ENCODE peak calls at places on chromosomes 6 and 20, in nine cellular contexts. One of them, this sample, is unnamed.
A peak's percentile ranks its signal among the peaks of the same experiment; 100 is the strongest.

GRCh38 chr6:106963544-106963943 is 11.0 kb downstream of the CD24 start:
- DNase-seq in posterior cingulate gyrus: no peak
- DNase-seq in GM12892: no peak
- DNase-seq in CD4-positive, alpha-beta T cell: no peak
- DNase-seq in fibroblast of gingiva: no peak
- DNase-seq in fibroblast of the conjunctiva: no peak
- DNase-seq in Right ventricle myocardium superior: no peak
- DNase-seq in endothelial cell of umbilical vein: no peak
- DNase-seq in HTR-8/SVneo: no peak
- DNase-seq in this sample: no peak

GRCh38 chr20:5870462-5871021 is 79.8 kb downstream of the TRMT6 start:
- DNase-seq in posterior cingulate gyrus: no peak
- DNase-seq in GM12892: no peak
- DNase-seq in CD4-positive, alpha-beta T cell: no peak
- DNase-seq in fibroblast of gingiva: no peak
- DNase-seq in fibroblast of the conjunctiva: no peak
- DNase-seq in Right ventricle myocardium superior: no peak
- DNase-seq in endothelial cell of umbilical vein: no peak
- DNase-seq in HTR-8/SVneo: no peak
- DNase-seq in this sample: no peak

GRCh38 chr6:1631251-1631650 is 21.5 kb downstream of the FOXC1 start:
- DNase-seq in posterior cingulate gyrus: no peak
- DNase-seq in GM12892: no peak
- DNase-seq in CD4-positive, alpha-beta T cell: no peak
- DNase-seq in fibroblast of gingiva: no peak
- DNase-seq in fibroblast of the conjunctiva: no peak
- DNase-seq in Right ventricle myocardium superior: no peak
- DNase-seq in endothelial cell of umbilical vein: no peak
- DNase-seq in HTR-8/SVneo: no peak
- DNase-seq in this sample: peak; percentile 44

GRCh38 chr6:98842489-98843180 is 8.3 kb downstream of the POU3F2 start:
- DNase-seq in posterior cingulate gyrus: peak; percentile 50
- DNase-seq in GM12892: no peak
- DNase-seq in CD4-positive, alpha-beta T cell: no peak
- DNase-seq in fibroblast of gingiva: no peak
- DNase-seq in fibroblast of the conjunctiva: no peak
- DNase-seq in Right ventricle myocardium superior: no peak
- DNase-seq in endothelial cell of umbilical vein: no peak
- DNase-seq in HTR-8/SVneo: no peak
- DNase-seq in this sample: peak; percentile 79

GRCh38 chr6:97040355-97040860 is 115.9 kb downstream of the KLHL32 start:
- DNase-seq in posterior cingulate gyrus: no peak
- DNase-seq in GM12892: no peak
- DNase-seq in CD4-positive, alpha-beta T cell: no peak
- DNase-seq in fibroblast of gingiva: no peak
- DNase-seq in fibroblast of the conjunctiva: no peak
- DNase-seq in Right ventricle myocardium superior: no peak
- DNase-seq in endothelial cell of umbilical vein: no peak
- DNase-seq in HTR-8/SVneo: no peak
- DNase-seq in this sample: no peak

GRCh38 chr6:104788400-104788799 is 71.3 kb downstream of the HACE1 start:
- DNase-seq in posterior cingulate gyrus: no peak
- DNase-seq in GM12892: no peak
- DNase-seq in CD4-positive, alpha-beta T cell: no peak
- DNase-seq in fibroblast of gingiva: no peak
- DNase-seq in fibroblast of the conjunctiva: no peak
- DNase-seq in Right ventricle myocardium superior: no peak
- DNase-seq in endothelial cell of umbilical vein: no peak
- DNase-seq in HTR-8/SVneo: no peak
- DNase-seq in this sample: no peak

GRCh38 chr20:48659888-48660287 is 167.9 kb downstream of the PREX1 start:
- DNase-seq in posterior cingulate gyrus: no peak
- DNase-seq in GM12892: no peak
- DNase-seq in CD4-positive, alpha-beta T cell: no peak
- DNase-seq in fibroblast of gingiva: peak; percentile 90
- DNase-seq in fibroblast of the conjunctiva: peak; percentile 18
- DNase-seq in Right ventricle myocardium superior: no peak
- DNase-seq in endothelial cell of umbilical vein: peak; percentile 42
- DNase-seq in HTR-8/SVneo: no peak
- DNase-seq in this sample: no peak

GRCh38 chr20:33933469-33933909 is 60.2 kb upstream of the RALY start:
- DNase-seq in posterior cingulate gyrus: peak; percentile 76
- DNase-seq in GM12892: peak; percentile 48
- DNase-seq in CD4-positive, alpha-beta T cell: peak; percentile 22
- DNase-seq in fibroblast of gingiva: peak; percentile 67
- DNase-seq in fibroblast of the conjunctiva: peak; percentile 38
- DNase-seq in Right ventricle myocardium superior: peak; percentile 70
- DNase-seq in endothelial cell of umbilical vein: no peak
- DNase-seq in HTR-8/SVneo: peak; percentile 48
- DNase-seq in this sample: no peak

GRCh38 chr6:40247516-40248115 is 313.4 kb upstream of the MOCS1 start:
- DNase-seq in posterior cingulate gyrus: no peak
- DNase-seq in GM12892: no peak
- DNase-seq in CD4-positive, alpha-beta T cell: no peak
- DNase-seq in fibroblast of gingiva: no peak
- DNase-seq in fibroblast of the conjunctiva: no peak
- DNase-seq in Right ventricle myocardium superior: no peak
- DNase-seq in endothelial cell of umbilical vein: no peak
- DNase-seq in HTR-8/SVneo: no peak
- DNase-seq in this sample: no peak

GRCh38 chr20:9344080-9344920 is 170.1 kb upstream of the LAMP5 start:
- DNase-seq in posterior cingulate gyrus: no peak
- DNase-seq in GM12892: no peak
- DNase-seq in CD4-positive, alpha-beta T cell: no peak
- DNase-seq in fibroblast of gingiva: peak; percentile 77
- DNase-seq in fibroblast of the conjunctiva: peak; percentile 32
- DNase-seq in Right ventricle myocardium superior: no peak
- DNase-seq in endothelial cell of umbilical vein: peak; percentile 64
- DNase-seq in HTR-8/SVneo: peak; percentile 28
- DNase-seq in this sample: no peak

GRCh38 chr20:44724423-44725091 is 9.4 kb downstream of the CCN5 start:
- DNase-seq in posterior cingulate gyrus: no peak
- DNase-seq in GM12892: no peak
- DNase-seq in CD4-positive, alpha-beta T cell: no peak
- DNase-seq in fibroblast of gingiva: no peak
- DNase-seq in fibroblast of the conjunctiva: no peak
- DNase-seq in Right ventricle myocardium superior: no peak
- DNase-seq in endothelial cell of umbilical vein: no peak
- DNase-seq in HTR-8/SVneo: no peak
- DNase-seq in this sample: peak; percentile 78

GRCh38 chr20:33105336-33105924 is 26.0 kb downstream of the BPIFB4 start:
- DNase-seq in posterior cingulate gyrus: no peak
- DNase-seq in GM12892: no peak
- DNase-seq in CD4-positive, alpha-beta T cell: no peak
- DNase-seq in fibroblast of gingiva: no peak
- DNase-seq in fibroblast of the conjunctiva: no peak
- DNase-seq in Right ventricle myocardium superior: peak; percentile 49
- DNase-seq in endothelial cell of umbilical vein: no peak
- DNase-seq in HTR-8/SVneo: no peak
- DNase-seq in this sample: peak; percentile 68

GRCh38 chr6:161094904-161095440 is 103.4 kb downstream of the MAP3K4 start:
- DNase-seq in posterior cingulate gyrus: no peak
- DNase-seq in GM12892: no peak
- DNase-seq in CD4-positive, alpha-beta T cell: no peak
- DNase-seq in fibroblast of gingiva: no peak
- DNase-seq in fibroblast of the conjunctiva: no peak
- DNase-seq in Right ventricle myocardium superior: no peak
- DNase-seq in endothelial cell of umbilical vein: no peak
- DNase-seq in HTR-8/SVneo: peak; percentile 10
- DNase-seq in this sample: no peak

GRCh38 chr6:150093397-150093796 is 24.5 kb upstream of the ULBP3 start:
- DNase-seq in posterior cingulate gyrus: no peak
- DNase-seq in GM12892: no peak
- DNase-seq in CD4-positive, alpha-beta T cell: no peak
- DNase-seq in fibroblast of gingiva: no peak
- DNase-seq in fibroblast of the conjunctiva: no peak
- DNase-seq in Right ventricle myocardium superior: no peak
- DNase-seq in endothelial cell of umbilical vein: no peak
- DNase-seq in HTR-8/SVneo: no peak
- DNase-seq in this sample: no peak

GRCh38 chr20:62723351-62723750 is 14.7 kb downstream of the NTSR1 start:
- DNase-seq in posterior cingulate gyrus: no peak
- DNase-seq in GM12892: no peak
- DNase-seq in CD4-positive, alpha-beta T cell: no peak
- DNase-seq in fibroblast of gingiva: no peak
- DNase-seq in fibroblast of the conjunctiva: no peak
- DNase-seq in Right ventricle myocardium superior: peak; percentile 46
- DNase-seq in endothelial cell of umbilical vein: peak; percentile 50
- DNase-seq in HTR-8/SVneo: peak; percentile 83
- DNase-seq in this sample: peak; percentile 67

GRCh38 chr6:81962198-81962597 is 209.7 kb upstream of the TENT5A start:
- DNase-seq in posterior cingulate gyrus: no peak
- DNase-seq in GM12892: no peak
- DNase-seq in CD4-positive, alpha-beta T cell: no peak
- DNase-seq in fibroblast of gingiva: peak; percentile 11
- DNase-seq in fibroblast of the conjunctiva: no peak
- DNase-seq in Right ventricle myocardium superior: no peak
- DNase-seq in endothelial cell of umbilical vein: no peak
- DNase-seq in HTR-8/SVneo: no peak
- DNase-seq in this sample: no peak

GRCh38 chr20:36845288-36845969 is 30.5 kb upstream of the TLDC2 start:
- DNase-seq in posterior cingulate gyrus: peak; percentile 64
- DNase-seq in GM12892: no peak
- DNase-seq in CD4-positive, alpha-beta T cell: no peak
- DNase-seq in fibroblast of gingiva: no peak
- DNase-seq in fibroblast of the conjunctiva: no peak
- DNase-seq in Right ventricle myocardium superior: peak; percentile 42
- DNase-seq in endothelial cell of umbilical vein: no peak
- DNase-seq in HTR-8/SVneo: no peak
- DNase-seq in this sample: no peak

GRCh38 chr20:63487116-63487764 is 11.6 kb downstream of the EEF1A2 start:
- DNase-seq in posterior cingulate gyrus: no peak
- DNase-seq in GM12892: no peak
- DNase-seq in CD4-positive, alpha-beta T cell: no peak
- DNase-seq in fibroblast of gingiva: no peak
- DNase-seq in fibroblast of the conjunctiva: no peak
- DNase-seq in Right ventricle myocardium superior: no peak
- DNase-seq in endothelial cell of umbilical vein: no peak
- DNase-seq in HTR-8/SVneo: no peak
- DNase-seq in this sample: no peak

GRCh38 chr20:34532320-34532719 is 16.1 kb downstream of the DYNLRB1 start:
- DNase-seq in posterior cingulate gyrus: no peak
- DNase-seq in GM12892: no peak
- DNase-seq in CD4-positive, alpha-beta T cell: no peak
- DNase-seq in fibroblast of gingiva: no peak
- DNase-seq in fibroblast of the conjunctiva: no peak
- DNase-seq in Right ventricle myocardium superior: no peak
- DNase-seq in endothelial cell of umbilical vein: no peak
- DNase-seq in HTR-8/SVneo: no peak
- DNase-seq in this sample: no peak

This sample was measured in posterior vena cava.